ENCODE peak calls at places on chromosomes 11 and 22, in eight cellular contexts. V is hepatocyte; L is sigmoid colon; U is lung; M is prostate gland; F is neuronal stem cell; Q is uterus; C is CD4-positive, CD25-positive, alpha-beta regulatory T cell. A is an unnamed sample.

GRCh38 chr11:130915556-130916237 is 582 bp downstream of the SNX19 start:
- DNase-seq in C (no peak), L (no peak), F (no peak), M (no peak), U (no peak), Q (no peak), V (no peak), A (no peak)

GRCh38 chr11:64770120-64770519 is 8.2 kb downstream of the SF1 start:
- DNase-seq in M (no peak), C (no peak), F (no peak), L (peak; percentile 60), Q (no peak), V (no peak), U (no peak), A (no peak)

GRCh38 chr11:62264004-62264403 is 6.0 kb upstream of the SCGB2A2 start:
- DNase-seq in M (no peak), V (no peak), L (no peak), C (no peak), Q (no peak), U (no peak), F (no peak), A (no peak)

GRCh38 chr11:135069884-135070283 is 657.8 kb upstream of the B3GAT1 start:
- DNase-seq in L (no peak), C (no peak), Q (no peak), V (no peak), F (no peak), M (no peak), U (no peak), A (no peak)

GRCh38 chr11:34644669-34645406 is 23.9 kb downstream of the EHF start:
- DNase-seq in C (no peak), V (no peak), U (no peak), F (no peak), M (no peak), Q (no peak), L (no peak), A (peak; percentile 68)

GRCh38 chr11:119484741-119485605 is 62.0 kb upstream of the THY1 start:
- DNase-seq in Q (no peak), V (no peak), F (no peak), L (peak; percentile 57), M (no peak), U (no peak), C (no peak), A (no peak)

GRCh38 chr11:111097191-111097590 is 148.3 kb upstream of the POU2AF2 start:
- DNase-seq in U (peak; percentile 46), L (no peak), F (no peak), Q (peak; percentile 57), C (no peak), V (peak; percentile 61), M (no peak), A (peak; percentile 82)

GRCh38 chr11:114259124-114259526 is 37.1 kb upstream of the NNMT start:
- DNase-seq in C (no peak), U (no peak), L (peak; percentile 87), V (no peak), F (no peak), Q (peak; percentile 62), M (peak; percentile 84), A (no peak)

GRCh38 chr11:126106929-126107328 is 44.3 kb upstream of the CDON start:
- DNase-seq in M (no peak), C (no peak), U (no peak), L (no peak), F (no peak), V (no peak), Q (no peak), A (no peak)

GRCh38 chr11:122822241-122822640 is 16.1 kb upstream of the CRTAM start:
- DNase-seq in C (no peak), L (no peak), F (no peak), V (no peak), Q (no peak), M (no peak), U (no peak), A (no peak)

GRCh38 chr11:68532719-68533369 is 72.3 kb downstream of the PPP6R3 start:
- DNase-seq in M (no peak), U (no peak), Q (no peak), F (no peak), L (no peak), C (no peak), V (peak; percentile 54), A (no peak)

DNA sequence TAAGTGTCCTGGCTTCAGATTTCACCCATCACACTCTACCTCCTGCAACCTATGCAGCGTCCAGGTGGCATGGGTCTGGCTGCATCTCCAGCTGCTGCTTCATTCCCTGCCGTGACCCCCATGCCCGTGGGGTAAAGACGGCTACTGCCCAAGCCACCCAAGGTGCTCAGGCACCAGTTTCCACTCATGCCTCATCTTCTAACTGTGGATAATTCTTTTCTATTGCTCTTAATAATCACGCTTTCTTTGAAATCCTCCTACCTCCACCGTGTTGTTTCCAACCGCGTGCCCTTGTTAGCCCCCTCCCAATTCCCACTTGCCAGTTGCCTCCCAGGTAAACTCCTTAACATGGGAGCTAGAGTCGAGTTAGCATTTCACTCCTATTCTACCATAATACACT is 738.5 kb downstream of the OPCML start:
- DNase-seq in V (no peak), L (no peak), U (no peak), F (no peak), Q (no peak), C (no peak), M (no peak), A (no peak)
- H3K4me3 ChIP-seq in V (no peak overlapping the region), L (no peak overlapping the region), U (no peak overlapping the region), F (no peak overlapping the region), Q (no peak overlapping the region), C (no peak overlapping the region), M (no peak overlapping the region), A (no peak overlapping the region)

GRCh38 chr22:46905415-46905814 is 143.0 kb downstream of the TBC1D22A start:
- DNase-seq in F (no peak), C (no peak), L (no peak), V (no peak), Q (no peak), U (no peak), M (no peak), A (no peak)
- H3K36me3 ChIP-seq in F (peaks cover 2% of the 10 kb centered on the region), C (peaks cover 19% of the 10 kb centered on the region), L (no peaks in the 10 kb centered on the region), V (no peaks in the 10 kb centered on the region), Q (no peaks in the 10 kb centered on the region), U (peaks cover 18% of the 10 kb centered on the region), M (no peaks in the 10 kb centered on the region), A (no peaks in the 10 kb centered on the region)

GRCh38 chr11:92061648-92062047 is 163.0 kb upstream of the FAT3 start:
- DNase-seq in U (no peak), M (no peak), Q (no peak), F (no peak), V (no peak), C (no peak), L (no peak), A (no peak)
- H3K9me3 ChIP-seq in U (no peaks in the 10 kb centered on the region), M (no peaks in the 10 kb centered on the region), Q (no peaks in the 10 kb centered on the region), F (no peaks in the 10 kb centered on the region), V (no peaks in the 10 kb centered on the region), C (no peaks in the 10 kb centered on the region), L (no peaks in the 10 kb centered on the region), A (no peaks in the 10 kb centered on the region)

DNA sequence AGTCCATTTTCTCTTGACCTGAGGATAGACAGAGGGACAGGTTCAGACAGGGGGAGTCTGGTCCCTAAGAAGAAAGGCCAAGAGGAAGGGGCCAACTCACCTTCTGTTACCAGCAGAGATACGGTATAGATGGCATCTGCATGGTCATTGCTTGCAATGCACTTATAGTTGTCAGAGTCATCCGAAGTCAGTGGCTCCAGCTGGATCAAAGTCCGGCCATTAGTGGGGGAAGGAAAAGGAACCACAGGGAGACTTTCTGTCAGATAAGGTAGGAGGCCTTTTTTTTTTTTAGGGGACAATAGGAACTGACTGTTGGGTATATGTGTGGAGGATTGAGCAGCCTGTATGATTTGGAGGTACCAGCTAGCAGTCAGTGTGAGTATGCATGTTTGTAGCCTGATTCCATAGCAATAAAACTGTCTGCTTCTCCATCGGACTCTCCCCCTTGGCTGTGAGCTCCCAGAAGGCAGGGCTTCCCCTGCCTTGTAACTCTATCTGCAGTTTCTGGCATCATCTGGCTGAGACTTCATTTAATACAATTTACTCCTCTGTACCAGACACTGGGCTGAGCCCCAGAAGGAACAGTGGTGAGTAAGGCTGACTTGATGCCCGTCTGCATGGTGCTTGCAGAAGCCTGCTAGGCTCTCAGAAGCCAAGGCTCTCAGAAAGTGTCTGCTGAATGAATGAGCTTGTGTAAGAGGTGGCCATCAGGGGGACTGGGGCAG is 5.7 kb downstream of the IGSF22 start:
- DNase-seq in F (no peak), V (peak; percentile 64), M (no peak), Q (no peak), U (no peak), C (no peak), L (no peak), A (peak; percentile 13)
- H3K4me3 ChIP-seq in F (no peak overlapping the region), V (no peak overlapping the region), M (no peak overlapping the region), Q (no peak overlapping the region), U (no peak overlapping the region), C (no peak overlapping the region), L (no peak overlapping the region), A (no peak overlapping the region)

DNA sequence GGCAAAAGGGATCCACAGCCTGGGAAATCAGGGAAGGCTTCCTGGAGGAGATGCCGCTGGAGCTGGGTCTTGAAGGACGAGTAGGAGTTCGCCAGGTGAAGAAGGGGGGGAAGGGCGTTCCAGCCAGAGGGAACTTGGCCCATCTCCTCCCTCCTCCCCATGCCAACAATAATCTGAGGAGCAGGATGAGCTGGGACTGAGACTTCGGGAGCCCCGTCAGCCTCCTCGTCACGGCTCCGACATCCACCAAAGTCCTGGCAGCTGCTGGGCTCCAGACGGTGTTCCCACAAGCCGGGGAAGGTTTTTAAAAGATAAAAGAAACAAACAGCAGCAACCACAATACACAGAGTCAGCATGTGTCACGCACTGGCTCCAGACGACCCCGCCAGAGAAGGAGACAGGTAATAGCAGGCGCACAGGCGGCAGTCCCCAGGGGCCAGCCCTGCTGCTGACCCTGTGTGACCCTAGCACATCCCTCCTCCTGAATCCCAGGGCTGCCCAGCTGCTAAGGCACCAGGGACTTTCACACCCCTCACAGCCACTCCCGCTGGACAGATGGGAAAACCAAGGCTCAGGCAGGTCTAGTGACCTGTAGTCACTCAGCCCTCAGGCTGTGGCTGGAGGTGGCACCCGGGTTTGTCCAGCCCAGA is 37.3 kb downstream of the NUP50 start:
- DNase-seq in Q (no peak), U (no peak), F (no peak), C (no peak), L (peak; percentile 53), M (no peak), V (no peak), A (no peak)
- H3K36me3 ChIP-seq in Q (no peaks in the 10 kb centered on the region), U (peaks cover 81% of the 10 kb centered on the region), F (peaks cover 16% of the 10 kb centered on the region), C (peaks cover 20% of the 10 kb centered on the region), L (no peaks in the 10 kb centered on the region), M (no peaks in the 10 kb centered on the region), V (no peaks in the 10 kb centered on the region), A (no peaks in the 10 kb centered on the region)

DNA sequence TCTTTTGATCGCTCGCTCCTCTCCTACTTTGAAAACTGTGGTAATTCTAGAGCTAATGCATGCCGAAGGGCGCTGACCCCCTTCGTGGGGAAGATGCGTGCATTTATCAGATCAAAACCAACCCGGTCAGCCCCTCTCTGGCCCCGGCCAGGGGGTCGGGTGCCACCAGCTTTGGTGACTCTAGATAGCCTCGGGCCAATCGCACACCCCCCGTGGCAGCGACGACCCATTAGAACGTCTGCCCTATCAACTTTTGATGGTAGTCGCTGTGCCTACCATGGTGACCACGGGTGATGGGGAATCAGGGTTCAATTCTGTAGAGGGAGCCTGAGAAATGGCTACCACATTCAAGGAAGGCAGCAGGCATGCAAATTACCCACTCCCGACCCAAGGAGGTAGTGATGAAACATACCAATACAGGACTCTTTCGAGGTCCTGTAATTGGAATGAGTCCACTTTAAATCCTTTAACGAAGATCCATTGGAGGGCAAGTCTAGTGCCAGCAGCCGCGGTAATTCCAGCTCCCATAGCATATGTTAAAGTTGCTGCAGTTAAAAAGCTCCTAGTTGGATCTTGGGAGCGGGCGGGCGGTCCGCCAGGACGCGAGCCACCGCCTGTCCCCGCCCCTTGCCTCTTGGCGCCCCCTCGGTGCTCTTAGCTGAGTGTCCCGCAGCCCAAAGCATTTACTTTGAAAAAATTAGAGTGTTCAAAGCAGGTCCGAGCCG is 3898.2 kb upstream of the OR11H1 start:
- DNase-seq in M (no peak), C (no peak), Q (no peak), V (no peak), U (no peak), F (no peak), L (no peak), A (no peak)
- H3K9me3 ChIP-seq in M (no peaks in the 10 kb centered on the region), C (peaks cover 57% of the 10 kb centered on the region), Q (peaks cover 10% of the 10 kb centered on the region), V (peaks cover 9% of the 10 kb centered on the region), U (no peaks in the 10 kb centered on the region), F (no peaks in the 10 kb centered on the region), L (peaks cover 19% of the 10 kb centered on the region), A (peaks cover 16% of the 10 kb centered on the region)